ENCODE peak calls at places on chromosomes 11 and 22, in four cellular contexts. N is HepG2, A is K562, U is H1. Q is an unnamed sample.
A peak's percentile ranks its signal among the peaks of the same experiment; 100 is the strongest.

GRCh38 chr11:70535191-70535971 is 137.1 kb downstream of the CTTN start:
- DNase-seq in N (no peak), U (no peak), A (no peak), Q (no peak)

GRCh38 chr22:43831561-43832392 is 19.7 kb upstream of the EFCAB6 start:
- DNase-seq in A (no peak), N (no peak), U (no peak), Q (no peak)

GRCh38 chr22:48835857-48836672 is 991.6 kb downstream of the BRD1 start:
- DNase-seq in U (no peak), A (no peak), N (no peak), Q (no peak)

GRCh38 chr11:86978247-86978646 is 23.1 kb upstream of the FZD4 start:
- DNase-seq in A (no peak), N (no peak), U (no peak), Q (no peak)

GRCh38 chr11:109291553-109291952 is 130.4 kb upstream of the C11orf87 start:
- DNase-seq in U (no peak), A (no peak), N (no peak), Q (no peak)

GRCh38 chr11:67644042-67644441 is 4.5 kb upstream of the TBX10 start:
- DNase-seq in N (peak; percentile 43), U (peak; percentile 45), A (peak; percentile 54), Q (peak; percentile 16)

GRCh38 chr11:118663929-118664328 is 15.5 kb downstream of the TREH start:
- DNase-seq in U (no peak), A (no peak), N (no peak), Q (no peak)

GRCh38 chr11:109914809-109915653 is 178.2 kb upstream of the ZC3H12C start:
- DNase-seq in U (no peak), A (no peak), N (no peak), Q (no peak)

GRCh38 chr11:34181856-34182405 is 76.5 kb downstream of the NAT10 start:
- DNase-seq in N (no peak), U (no peak), A (no peak), Q (no peak)

GRCh38 chr11:115222218-115222862 is 281.9 kb downstream of the CADM1 start:
- DNase-seq in U (no peak), N (peak; percentile 30), A (peak; percentile 2), Q (no peak)

GRCh38 chr11:18768472-18768901 is 23.1 kb downstream of the PTPN5 start:
- DNase-seq in N (no peak), U (no peak), A (no peak), Q (no peak)

GRCh38 chr11:68031136-68031459 is 617 bp downstream of the NDUFS8 start:
- DNase-seq in N (no peak), U (no peak), A (peak; percentile 55), Q (no peak)

GRCh38 chr22:25508761-25509321 is 55.6 kb upstream of the GRK3 start:
- DNase-seq in A (no peak), U (no peak), N (no peak), Q (no peak)

GRCh38 chr11:42593426-42593825 is 718.4 kb upstream of the API5 start:
- DNase-seq in U (no peak), N (no peak), A (no peak), Q (no peak)

GRCh38 chr22:29700949-29701927 is 18.6 kb upstream of the CABP7 start:
- DNase-seq in A (peak; percentile 67), N (peak; percentile 37), U (no peak), Q (peak; percentile 51)

GRCh38 chr22:42642801-42643631 is 2.6 kb upstream of the ATP5MGL start:
- DNase-seq in N (no peak), A (peak; percentile 54), U (no peak), Q (no peak)

GRCh38 chr11:131349368-131350086 is 20.9 kb upstream of the NTM start:
- DNase-seq in N (no peak), A (no peak), U (no peak), Q (no peak)

GRCh38 chr11:118304809-118305248 is 299 bp downstream of the CD3E start:
- DNase-seq in U (no peak), N (no peak), A (no peak), Q (no peak)

GRCh38 chr11:114181752-114182151 is 114.4 kb upstream of the NNMT start:
- DNase-seq in N (no peak), A (no peak), U (no peak), Q (no peak)

GRCh38 chr11:31655483-31655882 is 145.9 kb downstream of the ELP4 start:
- DNase-seq in N (peak; percentile 82), U (no peak), A (no peak), Q (peak; percentile 84)

GRCh38 chr22:23778576-23778900 is 5.9 kb downstream of the MMP11 start:
- DNase-seq in U (no peak), A (no peak), N (no peak), Q (no peak)

GRCh38 chr11:47376183-47376542 is 2.2 kb downstream of the SPI1 start:
- DNase-seq in N (no peak), A (no peak), U (no peak), Q (no peak)

GRCh38 chr22:22360014-22360413 is 115.4 kb downstream of the VPREB1 start:
- DNase-seq in U (no peak), A (no peak), N (no peak), Q (no peak)

GRCh38 chr11:14617241-14618027 is 26.2 kb upstream of the PDE3B start:
- DNase-seq in N (peak; percentile 14), A (no peak), U (no peak), Q (no peak)

GRCh38 chr11:64384039-64384737 is 25.2 kb downstream of the RPS6KA4 start:
- DNase-seq in A (no peak), N (no peak), U (no peak), Q (no peak)
- TF ChIP-seq JUND in A (no peak), N (no peak), U (no peak), Q (no peak)

DNA sequence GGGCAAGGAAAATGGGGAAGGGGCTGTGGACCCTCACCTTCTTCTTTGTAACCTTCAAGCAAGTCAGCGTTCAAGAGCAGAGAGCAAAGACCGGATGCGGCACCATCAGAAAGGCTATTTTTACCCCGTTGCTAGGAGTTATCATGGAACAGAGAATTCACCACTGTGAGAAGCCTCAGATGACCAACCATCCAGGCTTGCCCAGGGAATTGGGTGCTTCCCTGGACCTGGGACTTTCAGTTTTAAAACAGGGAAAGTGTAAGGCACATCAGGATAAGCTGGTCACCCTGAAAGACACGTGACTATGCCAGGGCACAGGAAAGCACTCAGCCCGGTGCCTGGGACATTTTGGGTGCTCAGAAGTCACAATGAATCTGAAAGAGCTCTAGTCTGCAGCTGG is 10.4 kb downstream of the GALNT18 start:
- DNase-seq in N (no peak), A (no peak), U (no peak), Q (no peak)
- TF ChIP-seq ZNF274 in N (no peak), A (no peak), U (no peak), Q (no peak)

GRCh38 chr11:45455536-45455935 is 169.4 kb upstream of the SYT13 start:
- DNase-seq in N (no peak), U (no peak), A (no peak), Q (no peak)

GRCh38 chr11:45449036-45449601 is 163.0 kb upstream of the SYT13 start:
- DNase-seq in A (no peak), N (no peak), U (no peak), Q (no peak)

GRCh38 chr11:45453721-45454120 is 167.6 kb upstream of the SYT13 start:
- DNase-seq in N (no peak), A (no peak), U (no peak), Q (no peak)

GRCh38 chr11:45450189-45450588 is 164.0 kb upstream of the SYT13 start:
- DNase-seq in U (no peak), N (no peak), A (no peak), Q (no peak)

GRCh38 chr11:45451766-45452440 is 165.8 kb upstream of the SYT13 start:
- DNase-seq in U (no peak), N (no peak), A (no peak), Q (no peak)
- TF ChIP-seq JUND in U (no peak), N (no peak), A (no peak), Q (no peak)

GRCh38 chr11:129215506-129216245 is 23.6 kb upstream of the ARHGAP32 start:
- DNase-seq in N (no peak), A (no peak), U (no peak), Q (no peak)
- TF ChIP-seq ZNF274 in N (no peak), A (no peak), U (no peak), Q (no peak)

Q was measured in HCT116.